ENCODE peak calls at places on chromosomes 11 and 22, in four cellular contexts. N is fibroblast of lung, T is ovary, Q is IMR-90. O is an unnamed sample. For H3K4me1 and H3K36me3, the result is how much of the 10 kb centered on the place peaks cover.

GRCh38 chr11:112004389-112004788 is 20.8 kb upstream of the DLAT start:
- DNase-seq in T (no peak), Q (no peak), N (no peak), O (no peak)

GRCh38 chr11:10568486-10568941 is at the start of gene LYVE1:
- DNase-seq in N (peak), T (no peak), Q (no peak), O (no peak)

GRCh38 chr11:117842131-117842941 is 17.8 kb upstream of the FXYD2 start:
- DNase-seq in T (peak), Q (no peak), N (no peak), O (peak)

GRCh38 chr22:46590334-46590733 is 29.9 kb upstream of the GRAMD4 start:
- DNase-seq in T (no peak), N (no peak), Q (no peak), O (peak)

GRCh38 chr11:110434952-110435779 is 5.4 kb downstream of the FDX1 start:
- DNase-seq in T (no peak), Q (no peak), N (peak), O (no peak)

GRCh38 chr22:48418831-48419230 is 1408.8 kb downstream of the BRD1 start:
- DNase-seq in N (no peak), T (no peak), Q (no peak), O (no peak)

GRCh38 chr22:44309137-44309536 is 3.6 kb downstream of the SHISAL1 start:
- DNase-seq in Q (peak), N (peak), T (no peak), O (no peak)

GRCh38 chr22:44642096-44642644 is 59.8 kb upstream of the PRR5 start:
- DNase-seq in T (no peak), Q (no peak), N (no peak), O (peak)

GRCh38 chr11:563812-564578 is 3.2 kb downstream of the RASSF7 start:
- DNase-seq in T (no peak), Q (no peak), N (no peak), O (no peak)

GRCh38 chr11:121711236-121711635 is 258.5 kb upstream of the SORL1-AS1 start:
- DNase-seq in N (no peak), Q (peak), T (no peak), O (no peak)

GRCh38 chr11:830295-831131 is 2.2 kb upstream of the CD151 start:
- DNase-seq in T (peak), N (peak), Q (no peak), O (peak)

GRCh38 chr11:33996498-33997454 is 54.8 kb upstream of the CAPRIN1 start:
- DNase-seq in T (peak), N (peak), Q (peak), O (peak)

GRCh38 chr11:103901656-103902055 is 134.8 kb upstream of the DDI1 start:
- DNase-seq in N (no peak), T (no peak), Q (peak), O (no peak)

GRCh38 chr11:29119691-29120328 is 897.0 kb downstream of the KCNA4 start:
- DNase-seq in N (peak), Q (peak), T (no peak), O (no peak)

GRCh38 chr11:12719221-12719620 is 45.0 kb downstream of the TEAD1 start:
- DNase-seq in Q (peak), N (peak), T (no peak), O (no peak)

GRCh38 chr11:12723410-12724297 is 49.4 kb downstream of the TEAD1 start:
- DNase-seq in T (no peak), Q (peak), N (peak), O (no peak)

GRCh38 chr11:12725047-12725862 is 51.0 kb downstream of the TEAD1 start:
- DNase-seq in T (no peak), N (no peak), Q (no peak), O (no peak)

GRCh38 chr11:12724301-12725046 is 50.3 kb downstream of the TEAD1 start:
- DNase-seq in T (peak), Q (peak), N (peak), O (peak)

GRCh38 chr11:12721816-12722604 is 47.8 kb downstream of the TEAD1 start:
- DNase-seq in N (no peak), Q (no peak), T (no peak), O (no peak)
- H3K4me1 ChIP-seq in N (under half), Q (under half), T (under half), O (under half)

DNA sequence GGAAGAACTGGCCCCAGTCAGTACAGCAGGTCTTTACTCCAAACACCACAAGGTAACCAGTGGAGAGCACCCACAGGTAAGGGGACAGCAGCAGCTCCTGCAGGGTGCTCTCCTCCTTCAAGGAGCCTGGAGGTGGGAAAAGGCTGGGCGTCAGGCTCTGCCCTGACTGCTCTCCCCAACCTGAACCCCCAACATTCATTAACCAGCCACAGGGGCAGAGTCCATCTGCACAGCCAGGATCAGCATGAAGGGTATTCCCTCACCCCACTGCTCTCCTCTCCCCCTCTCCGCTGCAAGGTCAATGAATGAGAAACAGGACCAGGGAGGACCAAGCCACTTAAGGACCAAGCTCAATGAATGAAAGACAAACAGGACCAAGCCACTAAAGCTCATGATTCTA is 3.7 kb downstream of the SLC37A4 start:
- DNase-seq in N (no peak), T (no peak), Q (no peak), O (no peak)
- H3K36me3 ChIP-seq in N (under half), T (under half), Q (under half), O (half or more)

GRCh38 chr11:72352859-72353551 is 81.3 kb downstream of the CLPB start:
- DNase-seq in Q (peak), T (no peak), N (peak), O (no peak)

GRCh38 chr11:72350752-72351151 is 83.6 kb downstream of the CLPB start:
- DNase-seq in N (peak), T (no peak), Q (peak), O (no peak)

GRCh38 chr11:72354356-72355115 is 79.8 kb downstream of the CLPB start:
- DNase-seq in Q (peak), T (no peak), N (no peak), O (no peak)

GRCh38 chr11:72349616-72350218 is 84.6 kb downstream of the CLPB start:
- DNase-seq in Q (no peak), N (no peak), T (peak), O (no peak)

GRCh38 chr11:72353861-72354260 is 80.5 kb downstream of the CLPB start:
- DNase-seq in T (no peak), N (peak), Q (peak), O (no peak)
- TF ChIP-seq CTCF in T (no peak), N (peak), Q (peak), O (no peak)

GRCh38 chr11:45089251-45089650 is 57.2 kb upstream of the PRDM11 start:
- DNase-seq in T (peak), N (peak), Q (peak), O (no peak)
- H3K4me1 ChIP-seq in T (under half), N (half or more), Q (under half), O (under half)

GRCh38 chr11:19237813-19238212 is 2.9 kb downstream of the E2F8 start:
- DNase-seq in N (no peak), Q (no peak), T (no peak), O (no peak)
- H3K36me3 ChIP-seq in N (under half), Q (under half), T (under half), O (under half)

GRCh38 chr11:132858203-132858602 is 674.1 kb downstream of the OPCML start:
- DNase-seq in N (peak), T (no peak), Q (peak), O (no peak)
- TF ChIP-seq CTCF in N (peak), T (no peak), Q (peak), O (no peak)

GRCh38 chr11:13896990-13897353 is 65.6 kb upstream of the SPON1 start:
- DNase-seq in N (no peak), T (no peak), Q (no peak), O (no peak)
- H3K4me1 ChIP-seq in N (under half), T (under half), Q (under half), O (under half)

DNA sequence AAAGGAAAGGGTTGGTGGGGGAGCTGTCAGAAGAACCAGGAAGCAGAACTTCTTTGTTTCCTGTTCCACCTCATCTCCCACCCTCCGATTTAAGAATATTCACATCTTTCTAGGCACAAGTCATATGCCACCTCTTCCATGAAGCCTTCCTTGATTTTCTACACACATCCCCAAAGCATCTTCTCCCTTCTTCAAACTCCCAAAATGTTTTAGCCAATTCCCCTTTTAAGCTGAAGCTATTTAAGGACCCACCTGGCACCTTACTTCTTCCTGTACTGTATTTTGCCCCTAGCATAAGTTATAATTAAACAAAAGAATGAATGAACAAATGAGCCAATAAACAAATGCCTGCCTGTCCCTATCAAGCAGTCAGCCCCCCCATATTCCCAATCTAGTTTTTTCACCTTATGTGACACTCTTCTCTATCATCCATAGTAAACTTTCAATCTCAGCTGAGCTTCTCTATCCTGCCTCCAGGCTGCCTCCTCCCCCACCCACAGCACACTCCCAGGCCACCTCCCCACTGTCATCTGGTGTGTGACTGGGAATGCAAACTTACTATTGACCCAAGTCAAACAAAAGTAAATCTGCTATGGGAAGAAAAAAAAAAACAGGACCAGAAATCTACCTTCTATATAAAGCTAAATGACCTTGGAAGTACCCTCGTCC is 3.9 kb downstream of the TNKS1BP1 start:
- DNase-seq in Q (no peak), T (no peak), N (no peak), O (no peak)
- H3K36me3 ChIP-seq in Q (under half), T (under half), N (under half), O (under half)

DNA sequence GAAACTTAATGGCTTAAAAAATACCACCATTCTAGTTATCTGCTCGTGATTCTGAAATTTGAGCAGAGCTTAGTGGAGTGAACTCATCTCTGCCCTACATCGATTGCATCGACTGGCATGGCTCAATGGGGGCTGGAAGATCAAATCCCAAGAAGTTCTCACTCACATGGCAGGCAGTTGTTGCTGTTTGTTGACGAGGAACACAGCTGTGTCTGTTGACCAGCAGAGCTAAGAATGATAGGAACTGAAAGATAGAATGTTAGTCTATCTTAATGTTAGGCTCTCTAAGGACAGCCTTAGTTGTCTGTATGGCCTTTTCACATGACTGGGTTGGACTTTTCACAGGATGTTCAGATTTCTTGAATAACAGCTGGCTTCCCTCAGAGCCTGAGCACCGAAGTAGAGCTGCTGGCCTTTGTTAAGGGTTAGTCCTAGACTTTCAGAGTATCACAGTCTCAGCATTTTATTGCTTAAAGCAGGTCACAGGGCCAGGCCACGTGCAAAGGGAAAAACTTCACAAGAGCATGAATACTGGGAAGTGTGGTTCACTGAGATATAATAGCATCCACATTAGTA is 31.6 kb upstream of the IZUMO1R start:
- DNase-seq in T (no peak), Q (no peak), N (peak), O (no peak)
- TF ChIP-seq CTCF in T (no peak), Q (no peak), N (no peak), O (no peak)

DNA sequence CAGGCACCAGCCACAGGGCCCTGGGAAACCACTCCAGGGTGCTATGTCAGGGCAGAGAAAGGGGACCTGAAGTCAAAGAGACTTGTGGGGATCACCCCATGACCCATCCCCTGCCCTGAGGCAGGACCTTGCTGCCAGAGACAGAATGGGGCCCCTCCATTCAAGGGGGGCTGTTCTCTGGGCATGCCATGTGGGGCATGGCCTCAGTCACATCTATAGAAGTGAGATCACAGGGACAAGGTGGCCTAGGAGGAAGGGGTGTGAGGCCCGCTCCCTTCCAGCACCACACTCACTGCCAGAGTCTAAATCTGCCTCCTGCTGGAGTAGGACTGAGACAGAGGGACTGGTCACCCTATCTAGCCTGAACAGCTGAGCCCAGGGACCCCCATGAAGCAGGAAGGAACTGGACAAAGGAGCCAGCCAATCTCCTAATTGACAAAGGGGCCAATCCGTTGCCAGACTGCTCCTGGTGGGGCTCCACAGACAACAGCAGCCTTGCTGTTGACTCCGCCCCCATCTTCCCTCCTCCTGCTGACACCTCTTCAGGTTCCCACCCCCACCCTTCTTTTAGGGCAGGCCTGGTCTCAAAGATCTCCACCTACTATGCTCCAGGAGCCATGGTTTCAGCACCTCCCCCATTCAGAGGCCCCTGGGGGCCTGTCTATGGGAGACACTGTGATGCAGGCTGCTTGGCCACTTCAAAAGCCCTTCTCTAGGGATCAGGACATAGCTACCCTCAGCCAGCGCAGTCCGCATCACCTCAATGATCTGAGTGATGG is 26.0 kb downstream of the NEAT1 start:
- DNase-seq in Q (peak), N (peak), T (no peak), O (no peak)
- H3K4me1 ChIP-seq in Q (under half), N (under half), T (under half), O (under half)